ENCODE peak calls at places on chromosomes 12 and 14, in six cellular contexts. T, W, N, S, X and A are unnamed samples.

GRCh38 chr12:48023386-48023785 is 19.1 kb upstream of the COL2A1 start:
- DNase-seq in T (no peak), W (no peak), N (no peak), S (peak), X (no peak), A (no peak)

GRCh38 chr12:79274571-79275064 is 410.0 kb downstream of the SYT1 start:
- DNase-seq in T (no peak), W (no peak), N (no peak), S (no peak), X (no peak), A (peak)

GRCh38 chr14:28294834-28295440 is 471.6 kb upstream of the FOXG1 start:
- DNase-seq in T (no peak), W (peak), N (no peak), S (no peak), X (no peak), A (peak)

GRCh38 chr12:118682656-118683055 is 298.7 kb upstream of the SRRM4 start:
- DNase-seq in T (no peak), W (no peak), N (no peak), S (no peak), X (no peak), A (no peak)

GRCh38 chr14:56297449-56297848 is 179.2 kb downstream of the PELI2 start:
- DNase-seq in T (no peak), W (no peak), N (no peak), S (no peak), X (peak), A (no peak)

GRCh38 chr12:118330421-118331018 is 42.2 kb downstream of the TAOK3 start:
- DNase-seq in T (no peak), W (peak), N (no peak), S (no peak), X (no peak), A (no peak)

GRCh38 chr12:44174053-44174452 is 338.2 kb downstream of the TMEM117 start:
- DNase-seq in T (no peak), W (no peak), N (no peak), S (no peak), X (no peak), A (no peak)

GRCh38 chr14:57982802-57983201 is 116.9 kb upstream of the SLC35F4 start:
- DNase-seq in T (no peak), W (no peak), N (no peak), S (no peak), X (no peak), A (no peak)

GRCh38 chr14:89163237-89163636 is 253.8 kb downstream of the FOXN3 start:
- DNase-seq in T (no peak), W (no peak), N (no peak), S (no peak), X (no peak), A (no peak)

GRCh38 chr12:96766232-96766631 is 140.8 kb upstream of the NEDD1 start:
- DNase-seq in T (no peak), W (no peak), N (no peak), S (no peak), X (no peak), A (no peak)
- TF ChIP-seq CTCF in T (no peak), W (no peak), N (no peak), S (no peak), X (peak), A (no peak)

GRCh38 chr14:51044961-51045360 is 49.9 kb downstream of the TRIM9 start:
- DNase-seq in T (no peak), W (no peak), N (no peak), S (no peak), X (no peak), A (peak)

GRCh38 chr14:51035611-51036192 is 59.2 kb downstream of the TRIM9 start:
- DNase-seq in T (no peak), W (no peak), N (no peak), S (no peak), X (no peak), A (no peak)

GRCh38 chr14:51041853-51042252 is 53.1 kb downstream of the TRIM9 start:
- DNase-seq in T (no peak), W (no peak), N (no peak), S (no peak), X (no peak), A (no peak)

GRCh38 chr14:51039285-51039684 is 55.6 kb downstream of the TRIM9 start:
- DNase-seq in T (no peak), W (no peak), N (no peak), S (no peak), X (no peak), A (no peak)

DNA sequence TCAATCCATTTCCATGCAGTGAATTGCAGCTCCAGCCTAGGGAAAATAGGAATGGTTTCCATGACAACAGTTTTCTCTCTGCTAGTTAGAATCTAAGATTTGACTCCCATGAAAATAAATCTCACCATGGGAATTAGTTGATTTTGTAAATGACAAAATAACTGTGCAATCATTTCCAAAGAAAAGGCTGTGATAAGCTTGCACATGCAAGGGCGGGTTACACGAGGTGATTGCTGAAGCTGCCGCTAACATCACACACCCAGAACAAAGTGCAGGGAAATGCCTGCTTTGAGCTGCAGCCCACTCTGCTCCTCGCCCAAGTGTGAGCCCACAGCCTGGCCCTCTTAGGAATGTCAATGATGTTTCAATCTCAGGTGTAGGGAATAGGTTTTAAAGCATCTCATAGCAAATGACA is 53.8 kb downstream of the TRIM9 start:
- DNase-seq in T (no peak), W (no peak), N (no peak), S (no peak), X (no peak), A (no peak)
- H3K4me3 ChIP-seq in T (no peak), W (no peak), N (no peak), S (no peak), X (no peak), A (no peak)

DNA sequence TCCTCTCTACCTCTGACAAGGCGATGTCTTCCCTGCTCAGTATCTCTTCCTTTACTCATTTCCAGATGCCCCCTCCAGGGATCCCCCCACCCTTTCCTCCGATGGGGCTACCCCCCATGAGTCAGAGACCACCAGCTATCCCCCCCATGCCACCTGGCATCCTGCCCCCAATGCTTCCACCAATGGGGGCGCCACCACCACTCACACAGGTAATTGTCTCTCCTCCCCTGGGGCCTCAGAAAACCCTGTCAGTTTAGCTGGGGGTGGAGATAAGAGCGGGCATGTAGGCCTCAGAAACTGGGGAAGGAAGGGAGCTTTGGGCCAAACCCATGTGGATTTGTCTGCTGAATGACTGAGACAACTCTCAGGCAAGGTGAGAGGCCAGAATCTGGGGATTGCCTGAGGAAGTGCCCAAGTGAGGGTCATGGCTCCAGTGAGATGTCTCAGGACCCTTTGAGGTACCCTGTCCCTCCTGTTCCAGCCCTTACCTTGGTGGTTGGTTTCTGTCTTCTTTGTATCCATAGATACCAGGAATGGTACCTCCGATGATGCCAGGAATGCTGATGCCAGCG is 8.1 kb downstream of the PRPF40B start:
- DNase-seq in T (no peak), W (no peak), N (no peak), S (no peak), X (no peak), A (no peak)
- TF ChIP-seq CTCF in T (no peak), W (no peak), N (no peak), S (no peak), X (no peak), A (no peak)

DNA sequence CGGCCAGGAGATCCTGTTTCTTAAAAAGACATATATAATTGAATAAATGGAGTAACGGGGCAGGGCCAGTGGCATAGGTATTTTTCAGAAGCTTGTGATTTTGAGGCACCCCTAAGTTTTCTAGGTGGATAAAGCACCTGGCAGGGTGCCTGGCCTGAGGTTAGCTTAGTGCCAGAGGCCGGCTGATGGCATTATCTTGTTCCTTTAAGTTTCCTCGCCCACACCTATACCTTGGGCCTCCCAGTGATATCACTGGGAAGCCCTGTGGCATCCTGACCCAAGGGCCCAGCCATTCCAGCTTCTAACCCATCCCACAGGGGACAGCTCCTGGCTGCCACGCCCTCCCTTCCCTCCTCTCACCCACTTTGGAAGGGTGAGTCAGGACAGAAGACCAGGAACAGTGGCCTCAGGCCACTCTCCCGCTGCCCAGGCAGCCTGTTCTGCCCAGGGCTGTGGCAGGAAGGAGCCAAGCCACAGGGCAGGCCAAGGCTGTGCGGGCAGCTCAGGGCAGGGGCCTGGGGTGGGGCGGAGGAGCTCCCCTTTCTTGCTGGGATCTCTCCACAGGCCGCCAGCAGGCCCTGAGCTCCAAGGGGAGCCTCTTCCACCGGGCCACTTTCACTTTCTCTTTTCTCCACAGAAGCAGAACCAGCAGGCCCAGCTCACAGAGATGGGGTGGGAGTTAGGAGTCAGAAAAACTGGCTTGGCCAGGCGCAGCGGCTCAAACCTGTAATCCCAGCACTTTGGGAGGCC is 75.1 kb downstream of the IRF2BPL start:
- DNase-seq in T (peak), W (peak), N (no peak), S (peak), X (no peak), A (peak)
- H3K4me3 ChIP-seq in T (peak), W (peak), N (no peak), S (peak), X (no peak), A (peak)

GRCh38 chr12:65565601-65566560 is 258.4 kb upstream of the HMGA2 start:
- DNase-seq in T (no peak), W (peak), N (no peak), S (no peak), X (no peak), A (peak)
- TF ChIP-seq CTCF in T (no peak), W (peak), N (no peak), S (no peak), X (no peak), A (no peak)

GRCh38 chr12:32679910-32680217 is 763 bp downstream of the DNM1L start:
- DNase-seq in T (no peak), W (no peak), N (no peak), S (no peak), X (no peak), A (no peak)

GRCh38 chr12:32681272-32681671 is 2.2 kb downstream of the DNM1L start:
- DNase-seq in T (no peak), W (no peak), N (no peak), S (no peak), X (no peak), A (no peak)

GRCh38 chr12:32686340-32686739 is 7.2 kb downstream of the DNM1L start:
- DNase-seq in T (no peak), W (no peak), N (no peak), S (no peak), X (no peak), A (no peak)

GRCh38 chr12:32679091-32679909 is at the start of gene DNM1L:
- DNase-seq in T (peak), W (peak), N (peak), S (peak), X (peak), A (peak)

GRCh38 chr12:32680787-32681186 is 1.7 kb downstream of the DNM1L start:
- DNase-seq in T (no peak), W (no peak), N (no peak), S (no peak), X (no peak), A (no peak)
- H3K4me3 ChIP-seq in T (peak), W (peak), N (no peak), S (peak), X (peak), A (peak)

GRCh38 chr12:101792046-101792931 is 38.5 kb downstream of the GNPTAB start:
- DNase-seq in T (no peak), W (no peak), N (no peak), S (no peak), X (no peak), A (peak)
- TF ChIP-seq CTCF in T (no peak), W (peak), N (no peak), S (peak), X (peak), A (peak)

GRCh38 chr12:14961466-14962155 is at the start of gene ARHGDIB:
- DNase-seq in T (no peak), W (no peak), N (no peak), S (peak), X (no peak), A (no peak)
- H3K4me3 ChIP-seq in T (peak), W (peak), N (peak), S (peak), X (no peak), A (peak)